ENCODE peak calls at places on chromosomes 13 and 19, in five cellular contexts. K is IMR-90, X is ovary, Q is stomach, H is breast epithelium. E is an unnamed sample. For H3K36me3, the result is how much of the 10 kb centered on the place peaks cover.

GRCh38 chr13:99208185-99208584 is 7.5 kb downstream of the UBAC2 start:
- DNase-seq in K (no peak), X (no peak), Q (no peak), H (no peak), E (no peak)

GRCh38 chr19:58059003-58059671 is at the start of gene ZNF135:
- DNase-seq in K (peak), X (peak), Q (peak), H (peak), E (peak)

GRCh38 chr13:73412933-73413332 is 354.1 kb downstream of the KLF5 start:
- DNase-seq in K (no peak), X (no peak), Q (no peak), H (no peak), E (no peak)

GRCh38 chr19:12841094-12841493 is 2.8 kb downstream of the MAST1 start:
- DNase-seq in K (peak), X (no peak), Q (no peak), H (no peak), E (peak)

GRCh38 chr13:26708007-26708297 is 52.6 kb downstream of the GPR12 start:
- DNase-seq in K (no peak), X (no peak), Q (no peak), H (no peak), E (no peak)

GRCh38 chr13:69769637-69770036 is 338.0 kb upstream of the ATXN8OS start:
- DNase-seq in K (no peak), X (no peak), Q (no peak), H (no peak), E (no peak)

GRCh38 chr13:51221674-51222509 is at the start of gene FAM124A:
- DNase-seq in K (peak), X (peak), Q (peak), H (no peak), E (peak)

GRCh38 chr19:13864513-13865242 is 12.3 kb upstream of the NANOS3 start:
- DNase-seq in K (no peak), X (no peak), Q (no peak), H (no peak), E (no peak)

GRCh38 chr13:20997301-20998061 is 63.9 kb downstream of the LATS2 start:
- DNase-seq in K (peak), X (no peak), Q (no peak), H (no peak), E (no peak)

GRCh38 chr19:29519931-29520330 is 5.9 kb upstream of the VSTM2B start:
- DNase-seq in K (no peak), X (no peak), Q (no peak), H (no peak), E (no peak)

GRCh38 chr19:43656436-43656835 is 13.5 kb downstream of the PLAUR start:
- DNase-seq in K (no peak), X (no peak), Q (no peak), H (no peak), E (no peak)
- H3K36me3 ChIP-seq in K (half or more), X (under half), Q (half or more), H (under half), E (under half)

GRCh38 chr13:112105244-112105681 is 38.3 kb downstream of the SOX1 start:
- DNase-seq in K (no peak), X (no peak), Q (no peak), H (no peak), E (no peak)
- TF ChIP-seq POLR2A in K (no peak), X (no peak), Q (no peak), H (no peak), E (no peak)

GRCh38 chr19:35042056-35042730 is 672 bp downstream of the HPN start:
- DNase-seq in K (no peak), X (peak), Q (peak), H (no peak), E (peak)
- H3K36me3 ChIP-seq in K (under half), X (under half), Q (under half), H (under half), E (under half)

DNA sequence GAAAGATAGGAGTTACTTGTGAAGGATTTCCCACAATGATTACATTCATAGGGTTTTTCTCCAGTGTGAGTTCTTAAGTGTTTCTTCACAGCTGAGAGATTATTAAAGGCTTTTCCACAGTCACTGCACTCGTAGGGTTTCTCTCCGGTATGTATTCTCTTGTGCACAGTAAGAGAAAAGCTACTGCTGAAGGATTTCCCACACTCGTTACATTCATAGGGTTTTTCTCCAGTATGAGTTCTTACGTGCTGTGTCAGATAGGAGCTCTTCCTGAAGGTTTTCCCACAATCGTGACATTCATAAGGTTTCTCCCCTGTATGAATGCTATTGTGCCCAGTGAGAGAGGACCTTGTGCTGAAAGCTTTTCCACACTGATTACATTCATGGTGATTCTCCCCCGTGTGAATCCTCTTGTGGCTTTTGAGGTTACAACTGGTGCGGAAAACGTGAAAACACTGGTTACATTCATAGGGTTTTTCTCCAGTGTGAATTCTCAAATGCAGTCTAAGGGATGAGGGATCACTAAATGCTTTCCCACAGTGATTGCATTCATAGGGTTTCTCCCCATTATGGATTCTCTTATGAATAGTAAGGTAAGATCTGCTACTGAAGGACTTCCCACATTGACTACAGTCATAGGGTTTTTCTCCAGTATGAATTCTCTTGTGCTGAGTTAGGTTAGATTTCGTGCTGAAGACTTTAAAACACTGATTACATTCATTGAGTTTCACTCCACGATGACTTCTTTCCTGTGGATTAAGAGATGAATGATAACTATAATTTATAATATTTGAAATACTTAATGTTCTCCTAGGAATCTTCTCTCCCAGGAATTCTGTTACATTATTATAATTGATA is 20.6 kb downstream of the ZNF558 start:
- DNase-seq in K (peak), X (no peak), Q (no peak), H (no peak), E (no peak)
- TF ChIP-seq POLR2A in K (no peak), X (no peak), Q (no peak), H (no peak), E (no peak)

DNA sequence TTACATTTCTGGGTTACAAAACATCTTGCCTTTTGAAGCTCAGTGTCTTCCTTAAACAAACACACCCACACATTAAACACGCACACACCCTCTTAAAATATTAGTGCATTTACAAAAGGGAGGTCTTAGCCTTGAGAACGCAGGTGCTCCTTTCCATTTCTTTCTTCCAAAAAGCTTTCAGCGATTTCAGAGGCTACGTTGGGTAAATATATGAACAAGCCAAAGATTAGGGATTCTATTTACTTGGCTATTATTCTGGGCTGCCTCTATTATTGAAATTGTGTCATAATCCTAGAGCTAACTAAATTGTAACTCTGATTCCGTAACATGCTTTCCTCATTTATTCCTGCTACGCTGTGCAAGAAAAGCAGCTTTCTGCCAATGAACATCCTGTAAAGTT is 145.5 kb downstream of the MIPEP start:
- DNase-seq in K (no peak), X (no peak), Q (no peak), H (no peak), E (no peak)
- H3K36me3 ChIP-seq in K (under half), X (under half), Q (under half), H (under half), E (under half)